ENCODE peak calls at places on chromosomes 11 and 22, in seven cellular contexts. H is Daoy, Y is DMS153, B is IMR-90, J is NCI-H2029 treated with DMSO at 0.1 percent for 48 hours, Q is osteocyte, X is tibial artery. A is an unnamed sample.

GRCh38 chr22:30396871-30397655 is at the start of gene SEC14L2:
- DNase-seq in H (peak), Y (peak), B (peak), J (no peak), Q (no peak), X (peak), A (no peak)

GRCh38 chr11:1089738-1090599 is 15.3 kb downstream of the MUC2 start:
- DNase-seq in H (no peak), Y (no peak), B (no peak), J (no peak), Q (no peak), X (no peak), A (no peak)

GRCh38 chr11:19200410-19201201 is 1.2 kb downstream of the CSRP3 start:
- DNase-seq in H (peak), Y (peak), B (peak), J (peak), Q (no peak), X (no peak), A (peak)

GRCh38 chr22:17380711-17381087 is 11.4 kb downstream of the CECR2 start:
- DNase-seq in H (no peak), Y (no peak), B (no peak), J (no peak), Q (no peak), X (no peak), A (no peak)

GRCh38 chr11:64264371-64264852 is 13.1 kb downstream of the PLCB3 start:
- DNase-seq in H (no peak), Y (no peak), B (no peak), J (no peak), Q (no peak), X (no peak), A (no peak)

GRCh38 chr11:60974726-60975125 is 3.2 kb downstream of the CD6 start:
- DNase-seq in H (no peak), Y (no peak), B (no peak), J (no peak), Q (no peak), X (no peak), A (no peak)

GRCh38 chr22:20260071-20260722 is 7.9 kb downstream of the RTN4R start:
- DNase-seq in H (no peak), Y (no peak), B (no peak), J (no peak), Q (no peak), X (no peak), A (no peak)

GRCh38 chr11:1421291-1421690 is 31.6 kb downstream of the BRSK2 start:
- DNase-seq in H (no peak), Y (no peak), B (no peak), J (no peak), Q (no peak), X (no peak), A (no peak)

GRCh38 chr22:17974703-17975372 is 49.5 kb downstream of the MICAL3 start:
- DNase-seq in H (no peak), Y (no peak), B (no peak), J (no peak), Q (no peak), X (no peak), A (no peak)

GRCh38 chr11:122099345-122100045 is 16.5 kb downstream of the BLID start:
- DNase-seq in H (no peak), Y (no peak), B (peak), J (no peak), Q (no peak), X (no peak), A (no peak)

GRCh38 chr22:27327497-27327896 is 474.1 kb downstream of the MN1 start:
- DNase-seq in H (no peak), Y (no peak), B (no peak), J (no peak), Q (peak), X (no peak), A (no peak)

GRCh38 chr11:123330071-123330470 is 100.0 kb upstream of the GRAMD1B start:
- DNase-seq in H (no peak), Y (no peak), B (no peak), J (peak), Q (no peak), X (no peak), A (no peak)

GRCh38 chr22:44024288-44024908 is at the start of gene PARVB:
- DNase-seq in H (peak), Y (no peak), B (no peak), J (no peak), Q (no peak), X (no peak), A (no peak)

GRCh38 chr11:35487532-35488078 is 37.8 kb downstream of the PAMR1 start:
- DNase-seq in H (peak), Y (no peak), B (peak), J (no peak), Q (no peak), X (no peak), A (no peak)

GRCh38 chr11:87007938-87008337 is 29.8 kb upstream of the TMEM135 start:
- DNase-seq in H (no peak), Y (no peak), B (peak), J (no peak), Q (no peak), X (no peak), A (no peak)

GRCh38 chr11:111764621-111765020 is 1.6 kb downstream of the PPP2R1B start:
- DNase-seq in H (no peak), Y (no peak), B (peak), J (no peak), Q (no peak), X (no peak), A (no peak)

GRCh38 chr22:19766506-19767426 is 6.2 kb downstream of the TBX1 start:
- DNase-seq in H (peak), Y (no peak), B (no peak), J (no peak), Q (no peak), X (no peak), A (no peak)

GRCh38 chr11:68753300-68753699 is 2.0 kb upstream of the TESMIN start:
- DNase-seq in H (no peak), Y (no peak), B (no peak), J (no peak), Q (no peak), X (no peak), A (no peak)

GRCh38 chr11:34344410-34345011 is 13.3 kb downstream of the ABTB2 start:
- DNase-seq in H (peak), Y (no peak), B (no peak), J (peak), Q (no peak), X (no peak), A (no peak)

GRCh38 chr22:17890245-17890671 is 116.0 kb upstream of the BID start:
- DNase-seq in H (no peak), Y (no peak), B (peak), J (no peak), Q (no peak), X (no peak), A (no peak)

GRCh38 chr11:106178361-106178760 is 100.9 kb downstream of the AASDHPPT start:
- DNase-seq in H (no peak), Y (no peak), B (no peak), J (no peak), Q (no peak), X (no peak), A (no peak)

GRCh38 chr11:83493918-83494317 is 207.8 kb upstream of the CCDC90B start:
- DNase-seq in H (no peak), Y (peak), B (no peak), J (no peak), Q (no peak), X (no peak), A (no peak)

GRCh38 chr22:42560781-42561180 is 7.0 kb downstream of the SERHL2 start:
- DNase-seq in H (peak), Y (no peak), B (no peak), J (no peak), Q (no peak), X (no peak), A (no peak)

GRCh38 chr11:83151274-83151977 is 5.5 kb upstream of the PCF11 start:
- DNase-seq in H (peak), Y (no peak), B (no peak), J (no peak), Q (no peak), X (no peak), A (no peak)

GRCh38 chr11:81246937-81247336 is 1486.7 kb downstream of the FAM181B start:
- DNase-seq in H (no peak), Y (no peak), B (no peak), J (no peak), Q (no peak), X (no peak), A (no peak)

GRCh38 chr11:123718075-123718868 is 23.2 kb downstream of the ZNF202 start:
- DNase-seq in H (no peak), Y (no peak), B (no peak), J (no peak), Q (no peak), X (no peak), A (no peak)

GRCh38 chr22:36807627-36808026 is 9.2 kb downstream of the PVALB start:
- DNase-seq in H (no peak), Y (no peak), B (no peak), J (no peak), Q (no peak), X (no peak), A (no peak)

GRCh38 chr11:44727114-44727372 is 281 bp downstream of the TSPAN18 start:
- DNase-seq in H (no peak), Y (no peak), B (no peak), J (no peak), Q (no peak), X (no peak), A (no peak)

GRCh38 chr11:30465623-30466022 is 120.5 kb downstream of the MPPED2 start:
- DNase-seq in H (no peak), Y (no peak), B (no peak), J (no peak), Q (no peak), X (no peak), A (no peak)

GRCh38 chr11:101478587-101479375 is 105.0 kb downstream of the TRPC6 start:
- DNase-seq in H (no peak), Y (no peak), B (no peak), J (no peak), Q (no peak), X (no peak), A (no peak)

GRCh38 chr11:445765-446588 is 4.1 kb upstream of the PTDSS2 start:
- DNase-seq in H (no peak), Y (no peak), B (no peak), J (no peak), Q (no peak), X (no peak), A (no peak)

GRCh38 chr22:35480627-35481565 is 59.7 kb upstream of the RASD2 start:
- DNase-seq in H (no peak), Y (peak), B (no peak), J (no peak), Q (no peak), X (no peak), A (no peak)

GRCh38 chr11:60935676-60936442 is 11.6 kb downstream of the TMEM132A start:
- DNase-seq in H (no peak), Y (no peak), B (no peak), J (no peak), Q (no peak), X (no peak), A (no peak)

GRCh38 chr11:116607027-116607426 is 165.8 kb downstream of the BUD13 start:
- DNase-seq in H (no peak), Y (no peak), B (no peak), J (no peak), Q (peak), X (no peak), A (no peak)